ENCODE peak calls at places on chromosomes 3 and 15, in five cellular contexts. J is brain microvascular endothelial cell, X is GM12864, P is WTC11, Y is neural progenitor cell. B is an unnamed sample.

GRCh38 chr3:16290007-16290826 is 25.2 kb downstream of the OXNAD1 start:
- DNase-seq in P (peak; percentile 51), X (no peak), J (peak; percentile 51), Y (peak; percentile 63), B (peak; percentile 26)

GRCh38 chr15:74168673-74169274 is 4.7 kb upstream of the ISLR start:
- DNase-seq in P (no peak), X (no peak), J (no peak), Y (no peak), B (no peak)

GRCh38 chr3:65126527-65127440 is 439.0 kb upstream of the ADAMTS9 start:
- DNase-seq in J (no peak), P (no peak), X (no peak), Y (no peak), B (no peak)

GRCh38 chr15:91243806-91244205 is 143.7 kb downstream of the SV2B start:
- DNase-seq in Y (no peak), P (no peak), J (no peak), X (no peak), B (no peak)

GRCh38 chr3:142226474-142226873 is 1.1 kb upstream of the GK5 start:
- DNase-seq in J (no peak), X (no peak), Y (peak; percentile 28), P (no peak), B (peak; percentile 20)

GRCh38 chr15:92661069-92661468 is 5.5 kb upstream of the FAM174B start:
- DNase-seq in J (no peak), P (no peak), Y (no peak), X (no peak), B (no peak)

GRCh38 chr3:171446801-171447578 is 13.2 kb downstream of the TNIK start:
- DNase-seq in X (no peak), Y (no peak), P (no peak), J (peak; percentile 48), B (no peak)

GRCh38 chr15:59315914-59316428 is 56.7 kb downstream of the MYO1E start:
- DNase-seq in X (no peak), J (no peak), Y (no peak), P (no peak), B (no peak)

GRCh38 chr15:43492266-43492665 is 690 bp downstream of the TP53BP1 start:
- DNase-seq in Y (peak; percentile 16), P (no peak), J (no peak), X (no peak), B (no peak)

GRCh38 chr3:19947549-19948071 is 713 bp downstream of the RAB5A start:
- DNase-seq in X (no peak), J (peak; percentile 25), Y (peak; percentile 68), P (peak; percentile 35), B (peak; percentile 39)

GRCh38 chr3:52831500-52832301 is 1.2 kb upstream of the ITIH4 start:
- DNase-seq in Y (no peak), P (no peak), X (no peak), J (peak; percentile 77), B (no peak)

GRCh38 chr3:60536420-60536819 is 714.8 kb downstream of the FHIT start:
- DNase-seq in X (no peak), Y (no peak), J (no peak), P (no peak), B (peak; percentile 40)

GRCh38 chr3:150145659-150146058 is 175.0 kb upstream of the PFN2 start:
- DNase-seq in Y (no peak), P (no peak), X (no peak), J (peak; percentile 53), B (no peak)

GRCh38 chr3:128348805-128349531 is 117.7 kb downstream of the DNAJB8 start:
- DNase-seq in Y (peak; percentile 27), P (no peak), J (no peak), X (no peak), B (no peak)

GRCh38 chr15:73051811-73052678 is at the start of gene NEO1:
- DNase-seq in J (peak; percentile 45), X (no peak), Y (peak; percentile 98), P (peak; percentile 91), B (peak; percentile 75)

GRCh38 chr3:133103706-133104105 is 65.5 kb downstream of the TMEM108 start:
- DNase-seq in P (no peak), Y (no peak), J (no peak), X (no peak), B (no peak)

GRCh38 chr3:49378249-49378899 is 20.2 kb upstream of the GPX1 start:
- DNase-seq in P (no peak), J (peak; percentile 93), X (no peak), Y (no peak), B (no peak)

GRCh38 chr15:39657181-39657580 is 76.3 kb downstream of the THBS1 start:
- DNase-seq in X (no peak), Y (no peak), P (no peak), J (no peak), B (no peak)

GRCh38 chr3:171824824-171825221 is 14.5 kb upstream of the PLD1 start:
- DNase-seq in X (no peak), P (no peak), J (peak; percentile 54), Y (no peak), B (no peak)

GRCh38 chr15:31511707-31512310 is 185.2 kb downstream of the KLF13 start:
- DNase-seq in J (no peak), Y (no peak), P (no peak), X (peak; percentile 43), B (peak; percentile 43)

GRCh38 chr3:123758081-123758564 is 126.0 kb downstream of the MYLK start:
- DNase-seq in P (no peak), J (no peak), X (no peak), Y (peak; percentile 33), B (no peak)

GRCh38 chr15:63514533-63514943 is 10.1 kb downstream of the USP3 start:
- DNase-seq in P (no peak), X (no peak), J (no peak), Y (no peak), B (no peak)

GRCh38 chr15:25177955-25178801 is 223.4 kb downstream of the SNRPN start:
- DNase-seq in J (no peak), X (no peak), P (peak; percentile 5), Y (no peak), B (peak; percentile 3)

GRCh38 chr3:170431054-170431453 is 12.4 kb downstream of the CLDN11 start:
- DNase-seq in X (no peak), Y (no peak), P (no peak), J (no peak), B (no peak)
- TF ChIP-seq CTCF in X (peak; percentile 16), Y (peak; percentile 16), P (no peak), J (peak; percentile 46), B (no peak)

GRCh38 chr15:69141286-69141701 is 19.1 kb upstream of the GLCE start:
- DNase-seq in P (no peak), J (no peak), Y (no peak), X (no peak), B (no peak)
- TF ChIP-seq CTCF in P (no peak), J (peak; percentile 32), Y (peak; percentile 14), X (no peak), B (no peak)

GRCh38 chr15:28899061-28899738 is 13.4 kb downstream of the APBA2 start:
- DNase-seq in P (no peak), X (no peak), J (no peak), Y (no peak), B (no peak)
- TF ChIP-seq CTCF in P (no peak), X (no peak), J (no peak), Y (no peak), B (no peak)

DNA sequence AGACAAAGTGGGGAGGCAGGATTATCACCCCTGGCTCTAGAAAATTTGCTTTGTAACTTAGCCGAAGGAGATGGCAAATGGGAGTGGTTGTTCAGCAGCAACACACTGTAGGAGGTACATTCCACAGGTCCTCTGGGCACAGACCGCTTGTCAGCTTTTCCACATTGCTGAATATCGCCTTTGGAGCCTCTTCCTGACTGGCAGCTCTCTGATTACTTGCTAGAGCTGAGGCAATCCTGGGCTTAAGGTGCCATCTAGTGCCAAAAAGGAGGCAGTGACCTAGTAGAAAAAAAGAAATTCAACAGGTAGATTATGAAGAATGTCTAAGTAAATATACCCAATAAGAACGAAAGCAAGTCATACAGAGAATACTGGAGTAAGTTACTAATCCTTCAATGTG is 13.1 kb upstream of the SCN5A start:
- DNase-seq in X (no peak), P (peak; percentile 42), J (peak; percentile 39), Y (peak; percentile 77), B (no peak)
- TF ChIP-seq CTCF in X (peak; percentile 35), P (peak; percentile 61), J (peak; percentile 64), Y (peak; percentile 81), B (peak; percentile 33)

GRCh38 chr3:186108941-186109865 is at the start of gene ETV5:
- DNase-seq in J (peak; percentile 100), X (peak; percentile 95), P (peak; percentile 99), Y (peak; percentile 99), B (peak; percentile 99)
- TF ChIP-seq CTCF in J (no peak), X (no peak), P (no peak), Y (no peak), B (no peak)

B was measured in GM13977.